ENCODE peak calls at places on chromosomes 3 and 15, in ten cellular contexts. M, A, E, C, W, P, B, H, K and L are unnamed samples.

GRCh38 chr3:31356941-31357340 is 175.8 kb upstream of the STT3B start:
- DNase-seq in M (no peak), A (peak; percentile 16), E (no peak), C (no peak), W (no peak), P (no peak), B (peak; percentile 86), H (no peak), K (peak; percentile 26), L (peak; percentile 41)

GRCh38 chr3:861721-862120 is 231.1 kb upstream of the CNTN6 start:
- DNase-seq in M (no peak), A (no peak), E (no peak), C (no peak), W (no peak), P (no peak), B (no peak), H (no peak), K (no peak), L (no peak)

GRCh38 chr3:136332776-136333175 is 82.6 kb downstream of the PCCB start:
- DNase-seq in M (no peak), A (no peak), E (no peak), C (no peak), W (no peak), P (no peak), B (no peak), H (no peak), K (no peak), L (no peak)

GRCh38 chr3:50167069-50167781 is 12.1 kb downstream of the SEMA3F start:
- DNase-seq in M (no peak), A (no peak), E (no peak), C (no peak), W (peak; percentile 48), P (no peak), B (no peak), H (no peak), K (no peak), L (no peak)

GRCh38 chr3:14505001-14505802 is 34.9 kb downstream of the GRIP2 start:
- DNase-seq in M (no peak), A (no peak), E (peak; percentile 64), C (no peak), W (no peak), P (no peak), B (peak; percentile 55), H (no peak), K (no peak), L (no peak)

GRCh38 chr3:188469228-188469885 is 315.4 kb downstream of the LPP start:
- DNase-seq in M (no peak), A (no peak), E (no peak), C (no peak), W (no peak), P (no peak), B (no peak), H (no peak), K (no peak), L (no peak)

GRCh38 chr3:13865581-13866405 is 14.1 kb downstream of the WNT7A start:
- DNase-seq in M (no peak), A (no peak), E (peak; percentile 60), C (no peak), W (no peak), P (no peak), B (no peak), H (no peak), K (no peak), L (no peak)

GRCh38 chr15:67892559-67893377 is 52.9 kb upstream of the RNU6-1 start:
- DNase-seq in M (no peak), A (no peak), E (no peak), C (no peak), W (no peak), P (no peak), B (no peak), H (no peak), K (no peak), L (no peak)

GRCh38 chr15:74384566-74385441 is 17.4 kb upstream of the CYP11A1 start:
- DNase-seq in M (peak; percentile 89), A (no peak), E (peak; percentile 94), C (peak; percentile 56), W (peak; percentile 46), P (peak; percentile 87), B (no peak), H (peak; percentile 94), K (no peak), L (no peak)

DNA sequence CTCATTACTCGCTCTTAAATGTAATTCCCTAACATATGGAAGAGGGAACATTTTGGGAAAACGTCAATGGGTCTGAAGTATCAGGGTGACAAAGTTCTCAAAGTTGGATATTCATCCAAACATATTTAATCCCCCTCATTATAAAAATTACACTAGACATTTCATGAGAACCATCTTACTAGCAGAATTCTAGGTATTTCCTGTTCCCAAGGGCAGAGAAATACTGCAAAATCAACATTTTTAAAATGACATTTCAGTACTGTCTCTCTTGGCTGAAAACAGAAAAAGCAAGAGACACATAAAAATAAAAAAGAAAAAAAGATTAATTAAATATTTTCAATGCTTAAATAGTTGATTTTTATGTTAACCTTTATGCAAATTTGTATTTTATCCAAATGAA is 114.9 kb upstream of the COL8A1 start:
- DNase-seq in M (no peak), A (no peak), E (no peak), C (no peak), W (no peak), P (no peak), B (no peak), H (no peak), K (no peak), L (no peak)
- TF ChIP-seq CTCF in M (no peak), A (no peak), E (no peak), C (no peak), W (no peak), P (no peak), B (no peak), H (no peak), K (no peak), L (no peak)

GRCh38 chr3:4656059-4656458 is 162.9 kb downstream of the ITPR1 start:
- DNase-seq in M (no peak), A (peak; percentile 76), E (peak; percentile 70), C (peak; percentile 2), W (peak; percentile 69), P (no peak), B (peak; percentile 67), H (peak; percentile 16), K (peak; percentile 83), L (peak; percentile 84)
- TF ChIP-seq CTCF in M (peak; percentile 40), A (peak; percentile 83), E (no peak), C (peak; percentile 60), W (no peak), P (no peak), B (peak; percentile 70), H (peak; percentile 17), K (peak; percentile 89), L (peak; percentile 94)

DNA sequence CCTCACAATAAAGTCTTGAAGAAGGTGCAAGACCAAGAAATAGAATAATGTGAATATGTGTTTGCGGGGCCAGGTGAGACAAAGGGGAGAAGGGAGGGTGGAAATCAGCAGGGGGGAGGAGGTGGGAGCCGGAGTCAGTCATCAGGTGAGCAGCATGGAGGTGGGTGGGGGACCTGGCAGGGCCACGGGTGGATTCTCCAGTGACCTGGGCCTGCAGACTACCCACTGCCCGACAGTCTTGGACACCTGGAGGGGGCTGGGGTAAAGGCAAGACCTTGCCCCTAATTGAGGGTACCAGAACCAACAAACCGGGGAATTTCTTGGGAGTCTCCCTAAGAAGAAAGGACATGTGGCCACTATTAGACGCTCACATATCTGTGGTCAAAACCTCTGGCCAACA is 95.8 kb downstream of the CHSY1 start:
- DNase-seq in M (no peak), A (no peak), E (peak; percentile 59), C (no peak), W (no peak), P (no peak), B (no peak), H (no peak), K (no peak), L (no peak)
- TF ChIP-seq CTCF in M (no peak), A (no peak), E (no peak), C (no peak), W (no peak), P (no peak), B (no peak), H (no peak), K (no peak), L (no peak)

DNA sequence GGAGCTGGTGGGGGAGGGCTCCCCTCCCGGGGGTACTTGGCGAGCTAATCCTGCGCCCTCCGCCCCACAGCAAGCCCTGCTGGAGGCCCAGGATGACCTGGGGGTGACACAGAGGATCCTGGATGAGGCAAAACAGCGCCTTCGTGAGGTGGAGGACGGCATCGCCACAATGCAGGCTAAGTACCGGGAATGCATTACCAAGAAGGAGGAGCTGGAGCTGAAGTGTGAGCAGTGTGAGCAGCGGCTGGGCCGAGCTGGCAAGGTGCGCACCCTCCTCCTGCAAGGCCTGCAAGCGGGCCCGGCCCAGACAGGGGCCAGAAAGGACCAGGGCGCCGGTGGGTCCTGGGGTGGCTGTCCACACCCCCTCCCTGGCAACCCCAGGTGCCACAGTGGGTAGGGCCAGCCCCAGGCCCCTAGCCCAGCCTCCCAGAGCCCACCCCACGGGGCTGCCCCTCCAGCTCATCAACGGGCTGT is 56.5 kb downstream of the SEMA3G start:
- DNase-seq in M (no peak), A (peak; percentile 79), E (no peak), C (no peak), W (no peak), P (no peak), B (no peak), H (no peak), K (no peak), L (no peak)
- TF ChIP-seq CTCF in M (no peak), A (peak; percentile 25), E (no peak), C (no peak), W (no peak), P (no peak), B (no peak), H (no peak), K (no peak), L (no peak)

GRCh38 chr3:106144051-106144450 is 275.2 kb upstream of the CBLB start:
- DNase-seq in M (no peak), A (no peak), E (no peak), C (no peak), W (no peak), P (no peak), B (no peak), H (no peak), K (no peak), L (no peak)
- TF ChIP-seq CTCF in M (no peak), A (no peak), E (no peak), C (no peak), W (no peak), P (no peak), B (no peak), H (no peak), K (no peak), L (no peak)

GRCh38 chr3:152177757-152178156 is 91.0 kb upstream of the MBNL1 start:
- DNase-seq in M (no peak), A (no peak), E (no peak), C (no peak), W (no peak), P (no peak), B (no peak), H (no peak), K (no peak), L (peak; percentile 14)

GRCh38 chr3:152185287-152185686 is 83.4 kb upstream of the MBNL1 start:
- DNase-seq in M (no peak), A (no peak), E (no peak), C (no peak), W (no peak), P (no peak), B (no peak), H (no peak), K (no peak), L (no peak)

GRCh38 chr3:152185941-152186630 is 82.6 kb upstream of the MBNL1 start:
- DNase-seq in M (no peak), A (no peak), E (no peak), C (no peak), W (no peak), P (no peak), B (no peak), H (no peak), K (no peak), L (no peak)

GRCh38 chr3:152183473-152183872 is 85.3 kb upstream of the MBNL1 start:
- DNase-seq in M (peak; percentile 38), A (peak; percentile 43), E (no peak), C (peak; percentile 79), W (peak; percentile 27), P (peak; percentile 26), B (no peak), H (peak; percentile 75), K (peak; percentile 15), L (peak; percentile 63)
- TF ChIP-seq CTCF in M (peak; percentile 45), A (no peak), E (peak; percentile 33), C (peak; percentile 98), W (no peak), P (peak; percentile 81), B (peak; percentile 57), H (peak; percentile 66), K (peak; percentile 29), L (peak; percentile 49)